ENCODE peak calls at places on chromosomes 5 and 9, in nine cellular contexts. W, K, V, F, S, A, I, H and D are unnamed samples.

GRCh38 chr5:21773456-21773855 is 1079.7 kb downstream of the CDH12 start:
- DNase-seq in W (no peak), F (no peak), H (no peak), I (no peak), S (no peak), V (no peak), K (no peak), A (no peak), D (no peak)

GRCh38 chr9:36827593-36827992 is 206.5 kb downstream of the PAX5 start:
- DNase-seq in H (no peak), S (no peak), A (no peak), V (no peak), F (no peak), K (no peak), W (no peak), I (no peak), D (no peak)

GRCh38 chr5:124481419-124481818 is 265.0 kb downstream of the ZNF608 start:
- DNase-seq in S (no peak), V (no peak), A (no peak), H (no peak), W (no peak), I (no peak), F (no peak), K (no peak), D (no peak)

GRCh38 chr5:45454114-45454513 is 242.1 kb downstream of the HCN1 start:
- DNase-seq in W (no peak), I (peak), H (no peak), F (peak), S (no peak), K (no peak), A (peak), V (no peak), D (peak)

GRCh38 chr5:157324237-157324636 is 58.3 kb downstream of the CYFIP2 start:
- DNase-seq in F (no peak), A (peak), H (no peak), S (peak), W (no peak), I (no peak), K (no peak), V (no peak), D (peak)

GRCh38 chr5:79990205-79990597 is 861 bp downstream of the MTX3 start:
- DNase-seq in H (no peak), I (no peak), S (no peak), F (no peak), K (no peak), W (no peak), V (no peak), A (no peak), D (no peak)

GRCh38 chr9:133945977-133946753 is 46.0 kb downstream of the VAV2 start:
- DNase-seq in W (peak), S (no peak), V (no peak), K (no peak), H (no peak), A (peak), I (no peak), F (peak), D (no peak)

GRCh38 chr9:99056876-99057664 is 47.8 kb upstream of the TGFBR1 start:
- DNase-seq in H (no peak), I (no peak), W (no peak), S (no peak), V (no peak), A (peak), F (no peak), K (no peak), D (no peak)

GRCh38 chr5:149799965-149800516 is 69.9 kb downstream of the PPARGC1B start:
- DNase-seq in S (no peak), I (no peak), H (no peak), W (no peak), V (no peak), A (no peak), K (no peak), F (no peak), D (no peak)

GRCh38 chr9:113599647-113600476 is 136.3 kb downstream of the RGS3 start:
- DNase-seq in I (no peak), A (no peak), K (no peak), W (no peak), V (no peak), F (peak), S (no peak), H (no peak), D (no peak)

GRCh38 chr5:79695501-79695900 is 5.9 kb downstream of the CMYA5 start:
- DNase-seq in H (no peak), V (no peak), I (no peak), F (no peak), W (no peak), K (no peak), A (no peak), S (no peak), D (no peak)

GRCh38 chr5:66933066-66933465 is 263.5 kb downstream of the CD180 start:
- DNase-seq in I (no peak), K (no peak), H (no peak), A (no peak), W (no peak), V (no peak), F (no peak), S (no peak), D (no peak)

GRCh38 chr9:34413229-34413852 is 36.6 kb upstream of the MYORG start:
- DNase-seq in S (peak), I (no peak), H (peak), W (no peak), V (peak), F (no peak), K (no peak), A (peak), D (no peak)

GRCh38 chr5:98880151-98880550 is 48.7 kb downstream of the CHD1 start:
- DNase-seq in F (no peak), A (peak), S (no peak), I (no peak), V (no peak), W (no peak), H (no peak), K (no peak), D (no peak)

GRCh38 chr9:84445737-84446136 is 105.2 kb upstream of the SLC28A3 start:
- DNase-seq in H (no peak), W (no peak), F (no peak), V (no peak), K (no peak), A (no peak), I (no peak), S (no peak), D (no peak)

GRCh38 chr5:110965773-110966581 is 105.5 kb upstream of the TSLP start:
- DNase-seq in A (no peak), I (no peak), V (no peak), W (no peak), F (no peak), S (no peak), K (no peak), H (no peak), D (no peak)

GRCh38 chr5:94218374-94218773 is 400.0 kb downstream of the KIAA0825 start:
- DNase-seq in S (no peak), V (no peak), K (no peak), F (no peak), W (no peak), I (no peak), H (no peak), A (no peak), D (peak)

GRCh38 chr9:112212926-112213325 is 37.8 kb upstream of the SUSD1 start:
- DNase-seq in V (no peak), S (no peak), F (no peak), K (no peak), H (no peak), I (no peak), W (no peak), A (no peak), D (no peak)

GRCh38 chr9:136991993-136992818 is at the start of gene PAXX:
- DNase-seq in F (peak), I (peak), S (peak), H (peak), K (peak), A (peak), V (peak), W (peak), D (peak)

GRCh38 chr9:21165516-21165915 is 944 bp downstream of the IFNA21 start:
- DNase-seq in V (no peak), W (no peak), K (no peak), I (no peak), F (no peak), A (no peak), H (no peak), S (no peak), D (no peak)

GRCh38 chr5:172412724-172413260 is 41.5 kb downstream of the SH3PXD2B start:
- DNase-seq in A (peak), W (peak), S (no peak), F (peak), I (no peak), H (peak), K (peak), V (peak), D (no peak)

GRCh38 chr9:130143974-130144373 is 28.2 kb upstream of the NCS1 start:
- DNase-seq in V (peak), I (no peak), S (no peak), A (peak), H (peak), F (peak), K (no peak), W (no peak), D (no peak)

GRCh38 chr5:54944364-54944763 is 41.0 kb downstream of the ESM1 start:
- DNase-seq in S (peak), V (no peak), I (peak), K (no peak), F (no peak), H (no peak), A (peak), W (no peak), D (no peak)

GRCh38 chr9:87115790-87116189 is 168.5 kb upstream of the GAS1 start:
- DNase-seq in I (no peak), W (no peak), V (no peak), S (no peak), A (no peak), K (no peak), H (no peak), F (no peak), D (no peak)

GRCh38 chr5:54936201-54936600 is 49.2 kb downstream of the ESM1 start:
- DNase-seq in I (no peak), K (no peak), S (no peak), V (no peak), A (no peak), F (no peak), H (no peak), W (no peak), D (no peak)

GRCh38 chr5:111511174-111512025 is 935 bp downstream of the STARD4 start:
- DNase-seq in I (no peak), F (no peak), V (no peak), H (no peak), W (no peak), K (no peak), A (no peak), S (no peak), D (no peak)

GRCh38 chr5:94776167-94776566 is 157.7 kb downstream of the SLF1 start:
- DNase-seq in A (no peak), W (no peak), S (no peak), V (no peak), I (no peak), F (no peak), H (no peak), K (no peak), D (no peak)

GRCh38 chr9:105114956-105115728 is 129.3 kb upstream of the SLC44A1 start:
- DNase-seq in I (no peak), K (no peak), W (peak), A (peak), F (peak), S (no peak), H (no peak), V (peak), D (no peak)

GRCh38 chr5:139651863-139652787 is 4.0 kb downstream of the CXXC5 start:
- DNase-seq in S (peak), W (peak), H (peak), V (peak), A (peak), F (peak), K (no peak), I (no peak), D (peak)
- TF ChIP-seq POLR2A in S (no peak), W (no peak), H (no peak), V (no peak), A (no peak), F (no peak), K (no peak), I (no peak), D (no peak)

GRCh38 chr9:4788703-4789102 is 4.0 kb upstream of the RCL1 start:
- DNase-seq in I (no peak), A (no peak), W (no peak), K (no peak), H (no peak), F (no peak), V (no peak), S (no peak), D (no peak)

GRCh38 chr9:4796530-4796929 is 3.8 kb downstream of the RCL1 start:
- DNase-seq in A (no peak), F (no peak), S (no peak), V (no peak), I (no peak), H (no peak), W (no peak), K (no peak), D (no peak)

GRCh38 chr9:4792054-4792571 is 631 bp upstream of the RCL1 start:
- DNase-seq in K (no peak), S (peak), F (no peak), H (no peak), I (no peak), W (no peak), A (no peak), V (peak), D (no peak)

GRCh38 chr9:4793412-4794005 is 765 bp downstream of the RCL1 start:
- DNase-seq in I (no peak), K (no peak), A (no peak), W (no peak), F (no peak), H (no peak), S (no peak), V (no peak), D (no peak)

GRCh38 chr9:4792572-4793411 is at the start of gene RCL1:
- DNase-seq in I (peak), A (peak), S (peak), H (peak), K (peak), F (peak), W (peak), V (peak), D (peak)
- TF ChIP-seq POLR2A in I (peak), A (peak), S (peak), H (peak), K (peak), F (no peak), W (peak), V (peak), D (peak)

GRCh38 chr5:78597068-78597857 is 51.3 kb downstream of the LHFPL2 start:
- DNase-seq in H (no peak), W (no peak), K (no peak), S (peak), I (no peak), A (peak), F (peak), V (no peak), D (no peak)

GRCh38 chr5:78600656-78601452 is 47.7 kb downstream of the LHFPL2 start:
- DNase-seq in I (no peak), W (no peak), S (peak), K (no peak), V (no peak), H (no peak), A (no peak), F (no peak), D (no peak)

GRCh38 chr5:78594946-78595921 is 53.3 kb downstream of the LHFPL2 start:
- DNase-seq in S (peak), A (peak), W (no peak), H (peak), I (peak), K (no peak), F (peak), V (peak), D (peak)

GRCh38 chr5:78598973-78599372 is 49.6 kb downstream of the LHFPL2 start:
- DNase-seq in V (no peak), W (no peak), K (no peak), F (no peak), I (no peak), A (no peak), S (no peak), H (no peak), D (no peak)

DNA sequence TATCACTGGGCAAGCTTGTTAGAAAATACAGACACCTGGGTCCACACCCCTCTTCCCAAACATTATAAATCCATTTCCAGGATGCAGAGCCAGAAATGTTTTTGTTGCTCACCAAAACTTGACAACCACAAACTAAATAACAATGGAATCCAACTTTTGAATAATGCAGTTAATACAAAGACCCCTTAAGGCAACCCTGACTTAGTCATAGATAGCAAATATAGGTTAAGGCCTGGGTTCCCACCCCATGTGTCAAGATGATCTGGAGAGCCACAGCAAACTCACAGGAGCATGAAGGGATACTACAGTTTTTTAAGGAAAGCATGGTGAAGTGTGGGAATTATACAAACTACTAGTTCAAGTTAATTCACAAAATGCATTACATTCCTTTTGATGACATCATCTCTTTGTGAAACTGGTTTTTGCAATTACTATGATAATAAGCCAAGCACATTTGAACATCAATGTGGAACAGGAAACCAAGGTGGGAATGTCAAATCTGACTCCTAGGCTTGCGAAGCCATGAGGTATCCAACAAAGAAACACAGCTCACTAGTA is 50.6 kb downstream of the LHFPL2 start:
- DNase-seq in F (no peak), W (no peak), H (no peak), I (no peak), S (no peak), A (no peak), V (no peak), K (no peak), D (no peak)
- TF ChIP-seq POLR2A in F (no peak), W (no peak), H (no peak), I (no peak), S (no peak), A (no peak), V (no peak), K (no peak), D (no peak)

GRCh38 chr5:24789631-24790354 is 145.0 kb upstream of the CDH10 start:
- DNase-seq in H (no peak), S (no peak), V (no peak), F (no peak), W (no peak), K (no peak), A (no peak), I (no peak), D (no peak)
- TF ChIP-seq POLR2A in H (no peak), S (no peak), V (no peak), F (no peak), W (no peak), K (no peak), A (no peak), I (no peak), D (no peak)

DNA sequence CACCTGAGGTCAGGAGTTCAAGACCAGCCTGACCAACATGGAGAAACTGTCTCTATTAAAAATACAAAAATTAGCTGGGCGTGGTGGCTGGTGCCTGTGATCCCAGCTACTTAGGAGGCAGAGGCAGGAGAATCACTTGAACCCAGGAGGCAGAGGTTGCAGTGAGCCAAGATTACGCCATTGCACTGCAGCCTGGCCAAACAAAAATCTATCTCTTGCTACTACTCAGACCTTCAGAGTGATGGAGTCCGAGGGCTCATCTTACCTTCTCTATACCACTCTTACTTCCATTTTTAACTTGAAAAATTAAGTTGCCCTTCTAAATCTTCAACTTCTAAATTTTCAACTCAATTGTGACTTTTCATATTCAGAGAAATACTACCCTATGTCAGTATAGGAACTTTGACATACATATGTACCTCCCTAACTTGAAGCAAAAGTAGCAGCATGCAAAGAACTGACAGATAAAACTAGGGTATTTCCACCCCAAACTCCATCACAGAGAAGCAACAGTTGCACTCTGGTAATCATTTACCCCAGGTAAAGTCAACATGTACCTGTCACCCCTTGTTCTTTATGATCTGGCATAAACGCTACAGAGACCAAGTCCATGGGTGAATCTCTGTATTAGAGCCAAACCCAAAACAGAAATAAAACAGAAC is 11.4 kb downstream of the ZFAND5 start:
- DNase-seq in K (no peak), W (no peak), F (no peak), V (no peak), S (no peak), A (no peak), I (no peak), H (no peak), D (no peak)
- TF ChIP-seq POLR2A in K (no peak), W (peak), F (no peak), V (no peak), S (no peak), A (no peak), I (no peak), H (no peak), D (no peak)

GRCh38 chr9:91948423-91949292 is 1.4 kb downstream of the ROR2 start:
- DNase-seq in F (no peak), A (peak), K (no peak), V (peak), W (peak), S (peak), I (peak), H (peak), D (peak)
- TF ChIP-seq POLR2A in F (no peak), A (no peak), K (peak), V (no peak), W (no peak), S (no peak), I (no peak), H (no peak), D (no peak)

GRCh38 chr9:14403112-14403511 is 89.2 kb upstream of the NFIB start:
- DNase-seq in I (no peak), S (no peak), W (no peak), A (no peak), H (no peak), K (no peak), V (no peak), F (no peak), D (no peak)
- TF ChIP-seq POLR2A in I (no peak), S (no peak), W (no peak), A (no peak), H (no peak), K (no peak), V (no peak), F (no peak), D (no peak)

GRCh38 chr5:43483210-43484048 is at the start of gene TMEM267:
- DNase-seq in K (peak), V (peak), I (peak), W (peak), S (peak), H (peak), A (peak), F (peak), D (peak)
- TF ChIP-seq POLR2A in K (peak), V (peak), I (peak), W (peak), S (peak), H (peak), A (peak), F (no peak), D (peak)

DNA sequence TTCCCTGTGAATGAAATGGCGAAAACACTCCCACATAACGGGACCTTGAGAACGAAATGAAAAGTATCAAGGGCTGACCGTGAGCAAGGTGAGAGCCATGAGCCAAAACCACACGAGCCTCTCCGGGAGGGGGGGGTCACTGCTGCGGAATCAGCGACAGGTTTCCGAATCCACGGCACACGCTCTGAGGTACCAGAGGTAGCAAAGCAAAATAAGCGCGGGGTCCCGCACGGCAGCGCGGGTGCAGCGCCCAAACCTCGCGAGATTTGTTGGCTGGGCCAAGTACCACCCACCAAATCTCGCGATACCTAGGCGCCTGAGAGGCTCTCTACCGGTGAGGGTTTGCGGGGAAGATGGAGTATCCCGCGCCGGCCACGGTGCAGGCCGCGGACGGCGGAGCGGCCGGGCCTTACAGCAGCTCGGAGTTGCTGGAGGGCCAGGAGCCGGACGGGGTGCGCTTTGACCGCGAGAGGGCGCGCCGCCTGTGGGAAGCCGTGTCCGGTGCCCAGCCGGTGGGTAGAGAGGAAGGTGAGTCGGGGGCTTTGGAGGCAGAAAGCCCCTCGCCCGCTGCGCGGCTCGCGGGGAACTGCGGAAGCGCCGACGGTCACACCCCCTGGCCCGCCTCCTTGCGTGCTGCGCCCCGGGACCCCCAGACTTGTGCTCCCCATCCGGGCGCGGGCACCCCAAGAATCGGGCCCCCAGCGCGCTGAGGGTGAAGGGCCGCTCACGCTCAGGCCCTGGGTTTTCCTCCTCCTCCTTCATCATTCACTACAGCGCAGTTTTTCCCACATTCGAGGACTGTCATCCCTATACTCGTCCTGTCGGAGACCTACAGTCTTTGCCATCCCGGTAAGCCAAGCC is at the start of gene ZNF346:
- DNase-seq in V (peak), F (peak), A (peak), S (peak), K (peak), W (peak), H (peak), I (peak), D (peak)
- TF ChIP-seq POLR2A in V (peak), F (no peak), A (peak), S (peak), K (peak), W (peak), H (peak), I (peak), D (peak)